ENCODE peak calls at places on chromosomes 1 and 21, in four cellular contexts. R is nephron progenitor cell, K is B cell, B is epithelial cell of esophagus. D is an unnamed sample.

GRCh38 chr1:25500694-25501093 is 42.7 kb upstream of the LDLRAP1 start:
- DNase-seq in R (no peak), B (no peak), K (no peak), D (no peak)

GRCh38 chr1:1079408-1080121 is 5.5 kb upstream of the RNF223 start:
- DNase-seq in K (peak), R (peak), B (peak), D (peak)

GRCh38 chr1:165481820-165482532 is 37.0 kb upstream of the RXRG start:
- DNase-seq in R (no peak), B (peak), K (no peak), D (no peak)

GRCh38 chr21:39637197-39637970 is 24.6 kb downstream of the B3GALT5 start:
- DNase-seq in R (no peak), K (no peak), B (no peak), D (no peak)

GRCh38 chr1:231116741-231117140 is 45.1 kb upstream of the TRIM67 start:
- DNase-seq in R (no peak), K (no peak), B (no peak), D (no peak)

GRCh38 chr1:229138066-229138465 is 132.8 kb upstream of the RAB4A start:
- DNase-seq in R (no peak), K (no peak), B (no peak), D (no peak)

GRCh38 chr1:40776236-40777072 is 7.1 kb upstream of the KCNQ4 start:
- DNase-seq in K (no peak), B (no peak), R (no peak), D (no peak)

GRCh38 chr1:12480748-12481362 is 137.2 kb downstream of the DHRS3 start:
- DNase-seq in R (no peak), K (no peak), B (peak), D (no peak)

GRCh38 chr1:43853161-43853921 is 80.3 kb upstream of the ARTN start:
- DNase-seq in K (no peak), B (peak), R (no peak), D (peak)

GRCh38 chr1:23529146-23530088 is 1.6 kb downstream of the E2F2 start:
- DNase-seq in B (peak), K (no peak), R (no peak), D (no peak)

GRCh38 chr1:170967042-170967910 is 31.9 kb downstream of the MROH9 start:
- DNase-seq in K (peak), B (peak), R (peak), D (peak)

GRCh38 chr1:170461362-170461761 is 70.6 kb upstream of the GORAB start:
- DNase-seq in K (no peak), R (no peak), B (peak), D (no peak)

GRCh38 chr1:174696026-174696821 is 248.5 kb downstream of the GPR52 start:
- DNase-seq in R (no peak), K (no peak), B (no peak), D (no peak)

GRCh38 chr1:83641828-83642443 is 357.0 kb downstream of the TTLL7 start:
- DNase-seq in B (no peak), K (no peak), R (no peak), D (no peak)

GRCh38 chr1:67405473-67406245 is 24.5 kb downstream of the SERBP1 start:
- DNase-seq in K (no peak), B (no peak), R (no peak), D (no peak)

GRCh38 chr1:208717490-208717889 is 473.3 kb upstream of the PLXNA2 start:
- DNase-seq in R (no peak), K (no peak), B (no peak), D (no peak)

GRCh38 chr1:940121-941026 is 16.7 kb downstream of the SAMD11 start:
- DNase-seq in K (peak), B (peak), R (peak), D (peak)

GRCh38 chr1:156153362-156153761 is at the start of gene SEMA4A:
- DNase-seq in K (no peak), R (no peak), B (peak), D (no peak)

GRCh38 chr1:64686828-64687724 is 57.8 kb upstream of the RAVER2 start:
- DNase-seq in R (peak), B (peak), K (peak), D (peak)

GRCh38 chr1:68107771-68108170 is 57.3 kb upstream of the DIRAS3 start:
- DNase-seq in B (peak), K (no peak), R (no peak), D (no peak)

GRCh38 chr1:16068356-16069270 is 4.8 kb downstream of the FAM131C start:
- DNase-seq in B (no peak), K (no peak), R (no peak), D (no peak)

GRCh38 chr1:27527857-27528700 is 38.1 kb upstream of the WASF2 start:
- DNase-seq in B (peak), R (peak), K (peak), D (peak)

GRCh38 chr1:17007121-17007520 is 4.6 kb downstream of the ATP13A2 start:
- DNase-seq in R (no peak), B (no peak), K (no peak), D (no peak)

GRCh38 chr1:230242317-230242716 is 175.3 kb downstream of the GALNT2 start:
- DNase-seq in K (no peak), R (no peak), B (no peak), D (no peak)

GRCh38 chr1:238336531-238336930 is 445.8 kb upstream of the ZP4 start:
- DNase-seq in K (no peak), B (peak), R (no peak), D (no peak)

GRCh38 chr1:222034790-222035189 is 292.9 kb upstream of the DUSP10 start:
- DNase-seq in R (no peak), B (no peak), K (no peak), D (no peak)

GRCh38 chr1:239719642-239720258 is 333.4 kb downstream of the CHRM3 start:
- DNase-seq in K (no peak), R (no peak), B (no peak), D (no peak)

GRCh38 chr1:26734501-26735058 is 38.8 kb downstream of the ARID1A start:
- DNase-seq in R (no peak), K (no peak), B (no peak), D (no peak)

GRCh38 chr1:59163268-59164092 is 133.4 kb upstream of the FGGY start:
- DNase-seq in R (no peak), B (no peak), K (no peak), D (no peak)

GRCh38 chr1:219206350-219206749 is 32.7 kb downstream of the LYPLAL1 start:
- DNase-seq in K (no peak), R (no peak), B (no peak), D (no peak)

GRCh38 chr1:12448746-12449177 is 169.2 kb downstream of the DHRS3 start:
- DNase-seq in R (no peak), K (no peak), B (no peak), D (no peak)

GRCh38 chr21:37357691-37358090 is 8.9 kb upstream of the DYRK1A start:
- DNase-seq in B (peak), K (no peak), R (no peak), D (no peak)

GRCh38 chr1:207711285-207711684 is 40.6 kb upstream of the CD46 start:
- DNase-seq in R (no peak), K (no peak), B (no peak), D (no peak)

GRCh38 chr21:27787046-27787445 is 820.2 kb upstream of the ADAMTS5 start:
- DNase-seq in K (no peak), B (peak), R (no peak), D (no peak)

GRCh38 chr1:53738205-53739108 is 507 bp downstream of the GLIS1 start:
- DNase-seq in K (peak), R (peak), B (no peak), D (peak)

GRCh38 chr1:18324246-18324645 is 156.5 kb upstream of the KLHDC7A start:
- DNase-seq in R (no peak), K (no peak), B (no peak), D (no peak)

GRCh38 chr1:201468501-201468843 is 516 bp downstream of the PHLDA3 start:
- DNase-seq in K (no peak), B (no peak), R (peak), D (peak)

GRCh38 chr1:215568287-215568692 is 1.2 kb downstream of the KCTD3 start:
- DNase-seq in B (peak), R (no peak), K (peak), D (peak)

GRCh38 chr1:231053493-231054162 is 13.6 kb upstream of the FAM89A start:
- DNase-seq in K (no peak), B (no peak), R (no peak), D (no peak)

GRCh38 chr1:38940339-38941047 is 1.1 kb downstream of the RHBDL2 start:
- DNase-seq in R (no peak), B (no peak), K (no peak), D (no peak)
- TF ChIP-seq CTCF in R (no peak), B (no peak), K (no peak), D (no peak)

GRCh38 chr1:31401241-31401640 is 11.8 kb upstream of the SERINC2 start:
- DNase-seq in B (no peak), R (no peak), K (no peak), D (no peak)
- TF ChIP-seq CTCF in B (peak), R (no peak), K (no peak), D (no peak)

GRCh38 chr1:178500091-178500770 is 3.5 kb upstream of the CLEC20A start:
- DNase-seq in B (no peak), K (no peak), R (peak), D (no peak)
- TF ChIP-seq CTCF in B (no peak), K (no peak), R (peak), D (no peak)

GRCh38 chr1:162232034-162232433 is 144.6 kb downstream of the SPATA46 start:
- DNase-seq in R (no peak), B (no peak), K (no peak), D (no peak)

GRCh38 chr1:162230517-162230916 is 146.1 kb downstream of the SPATA46 start:
- DNase-seq in K (no peak), B (no peak), R (no peak), D (no peak)

GRCh38 chr1:162229534-162229933 is 147.1 kb downstream of the SPATA46 start:
- DNase-seq in K (no peak), B (no peak), R (no peak), D (peak)

GRCh38 chr1:162228586-162228985 is 148.1 kb downstream of the SPATA46 start:
- DNase-seq in K (no peak), R (no peak), B (no peak), D (no peak)

DNA sequence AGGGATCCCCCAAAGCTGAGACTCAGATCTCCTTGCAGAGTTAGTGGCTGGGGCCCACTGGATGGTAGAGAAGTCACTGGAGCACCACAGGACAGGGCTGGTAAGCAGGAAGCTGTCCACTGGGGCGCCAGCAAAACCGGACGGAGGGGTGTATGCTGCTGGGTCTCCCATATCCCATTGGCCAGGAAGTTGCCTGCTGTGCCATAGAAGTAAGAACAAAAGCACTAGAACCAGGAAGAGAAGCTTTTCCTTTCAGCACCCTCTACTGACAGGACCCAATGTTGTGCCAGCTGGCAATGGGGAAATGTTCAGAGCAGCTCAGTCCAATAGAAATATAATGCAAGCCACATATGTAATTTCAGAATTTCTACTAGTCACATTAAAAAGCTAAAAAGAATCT is 146.6 kb downstream of the SPATA46 start:
- DNase-seq in K (no peak), R (peak), B (peak), D (no peak)
- TF ChIP-seq CTCF in K (no peak), R (no peak), B (peak), D (no peak)